ENCODE peak calls at places on chromosome 5, in seven cellular contexts. A is IMR-90; Y is A549; V is cardiac fibroblast; I is anterior cingulate cortex; L is CD4-positive, alpha-beta T cell; G is WERI-Rb-1. X is an unnamed sample.

GRCh38 chr5:154646841-154647759 is 108.1 kb upstream of the LARP1 start:
- DNase-seq in A (peak), Y (no peak), V (peak), I (no peak), L (no peak), G (peak), X (no peak)

GRCh38 chr5:39599721-39600431 is 175.1 kb upstream of the DAB2 start:
- DNase-seq in A (peak), Y (peak), V (peak), I (no peak), L (no peak), G (no peak), X (no peak)

GRCh38 chr5:93741136-93741811 is at the start of gene POU5F2:
- DNase-seq in A (no peak), Y (no peak), V (no peak), I (no peak), L (no peak), G (no peak), X (no peak)

GRCh38 chr5:39156082-39156481 is 63.3 kb downstream of the FYB1 start:
- DNase-seq in A (no peak), Y (no peak), V (no peak), I (no peak), L (no peak), G (no peak), X (no peak)

GRCh38 chr5:77312411-77312810 is 101.9 kb downstream of the PDE8B start:
- DNase-seq in A (peak), Y (peak), V (peak), I (no peak), L (no peak), G (no peak), X (no peak)

GRCh38 chr5:36521219-36521618 is 85.2 kb upstream of the SLC1A3 start:
- DNase-seq in A (no peak), Y (no peak), V (no peak), I (no peak), L (no peak), G (no peak), X (no peak)

GRCh38 chr5:107425541-107426031 is 245.2 kb downstream of the EFNA5 start:
- DNase-seq in A (peak), Y (peak), V (peak), I (no peak), L (no peak), G (no peak), X (no peak)

GRCh38 chr5:118580959-118581358 is 407.4 kb downstream of the DTWD2 start:
- DNase-seq in A (no peak), Y (no peak), V (peak), I (no peak), L (no peak), G (no peak), X (no peak)

GRCh38 chr5:51997908-51998307 is 614.7 kb downstream of the ISL1 start:
- DNase-seq in A (no peak), Y (no peak), V (no peak), I (no peak), L (no peak), G (peak), X (no peak)

GRCh38 chr5:75058986-75059508 is 6.7 kb upstream of the GCNT4 start:
- DNase-seq in A (no peak), Y (no peak), V (no peak), I (no peak), L (no peak), G (no peak), X (no peak)

GRCh38 chr5:979100-979817 is 29.3 kb upstream of the NKD2 start:
- DNase-seq in A (no peak), Y (no peak), V (no peak), I (no peak), L (no peak), G (no peak), X (peak)

GRCh38 chr5:172769598-172770373 is 1.2 kb downstream of the DUSP1 start:
- DNase-seq in A (peak), Y (peak), V (peak), I (no peak), L (no peak), G (no peak), X (no peak)

GRCh38 chr5:111520908-111521307 is 8.6 kb upstream of the STARD4 start:
- DNase-seq in A (no peak), Y (no peak), V (no peak), I (no peak), L (no peak), G (no peak), X (no peak)

GRCh38 chr5:31232273-31232888 is 38.9 kb downstream of the CDH6 start:
- DNase-seq in A (peak), Y (peak), V (peak), I (no peak), L (no peak), G (peak), X (peak)

GRCh38 chr5:178640331-178641045 is 13.6 kb upstream of the CLK4 start:
- DNase-seq in A (no peak), Y (no peak), V (no peak), I (no peak), L (no peak), G (no peak), X (no peak)

GRCh38 chr5:92749943-92750342 is 831.1 kb downstream of the NR2F1-AS1 start:
- DNase-seq in A (peak), Y (peak), V (peak), I (no peak), L (no peak), G (no peak), X (peak)

GRCh38 chr5:31942546-31942945 is 231.6 kb downstream of the GOLPH3 start:
- DNase-seq in A (peak), Y (no peak), V (no peak), I (no peak), L (no peak), G (no peak), X (no peak)

GRCh38 chr5:36719266-36719665 is 112.9 kb downstream of the SLC1A3 start:
- DNase-seq in A (no peak), Y (no peak), V (no peak), I (no peak), L (no peak), G (no peak), X (no peak)

GRCh38 chr5:97164846-97165245 is 18.2 kb downstream of the RIOK2 start:
- DNase-seq in A (peak), Y (no peak), V (no peak), I (no peak), L (no peak), G (no peak), X (no peak)

GRCh38 chr5:143619038-143619437 is 192.9 kb upstream of the HMHB1 start:
- DNase-seq in A (no peak), Y (no peak), V (no peak), I (no peak), L (no peak), G (no peak), X (no peak)

GRCh38 chr5:10500669-10501068 is 59.0 kb downstream of the ROPN1L start:
- DNase-seq in A (no peak), Y (no peak), V (no peak), I (no peak), L (no peak), G (no peak), X (no peak)

GRCh38 chr5:59361454-59361853 is 532.1 kb downstream of the PDE4D start:
- DNase-seq in A (no peak), Y (peak), V (no peak), I (no peak), L (no peak), G (no peak), X (no peak)

GRCh38 chr5:56705217-56705616 is 110.1 kb upstream of the MAP3K1 start:
- DNase-seq in A (no peak), Y (no peak), V (no peak), I (no peak), L (no peak), G (no peak), X (no peak)

GRCh38 chr5:147408980-147409379 is 100.9 kb downstream of the DPYSL3 start:
- DNase-seq in A (peak), Y (no peak), V (no peak), I (no peak), L (no peak), G (no peak), X (no peak)

GRCh38 chr5:135829179-135829578 is 5.3 kb upstream of the SLC25A48 start:
- DNase-seq in A (no peak), Y (no peak), V (no peak), I (no peak), L (no peak), G (no peak), X (no peak)

GRCh38 chr5:91038180-91038808 is 344.8 kb downstream of the ARRDC3 start:
- DNase-seq in A (no peak), Y (no peak), V (no peak), I (no peak), L (no peak), G (no peak), X (no peak)

GRCh38 chr5:178269499-178269898 is 36.9 kb upstream of the PHYKPL start:
- DNase-seq in A (no peak), Y (no peak), V (no peak), I (no peak), L (no peak), G (no peak), X (no peak)

GRCh38 chr5:31965227-31965626 is 208.9 kb downstream of the GOLPH3 start:
- DNase-seq in A (no peak), Y (no peak), V (no peak), I (no peak), L (no peak), G (no peak), X (no peak)

GRCh38 chr5:143576721-143577484 is 173.4 kb upstream of the NR3C1 start:
- DNase-seq in A (peak), Y (no peak), V (peak), I (no peak), L (no peak), G (no peak), X (no peak)

GRCh38 chr5:19885040-19885824 is 102.8 kb downstream of the CDH18 start:
- DNase-seq in A (no peak), Y (no peak), V (no peak), I (no peak), L (no peak), G (no peak), X (no peak)

GRCh38 chr5:82365744-82366228 is 87.6 kb upstream of the RPS23 start:
- DNase-seq in A (peak), Y (peak), V (peak), I (no peak), L (no peak), G (no peak), X (peak)

X was measured in SJSA1.